ENCODE peak calls at places on chromosomes 4 and X, in eight cellular contexts. One of them, this sample, is unnamed.

GRCh38 chr4:169906104-169906503 is 120.1 kb downstream of the MFAP3L start:
- DNase-seq in CD4-positive, alpha-beta T cell: no peak
- DNase-seq in caudate nucleus: no peak
- DNase-seq in aorta: no peak
- DNase-seq in GM04503: no peak
- DNase-seq in astrocyte of the cerebellum: no peak
- DNase-seq in type B pancreatic cell: no peak
- DNase-seq in germinal center: no peak
- DNase-seq in this sample: no peak

GRCh38 chrX:120791013-120791643 is 84.5 kb downstream of the CT47B1 start:
- DNase-seq in CD4-positive, alpha-beta T cell: no peak
- DNase-seq in caudate nucleus: no peak
- DNase-seq in aorta: peak; percentile 80
- DNase-seq in GM04503: peak; percentile 34
- DNase-seq in astrocyte of the cerebellum: no peak
- DNase-seq in type B pancreatic cell: no peak
- DNase-seq in germinal center: no peak
- DNase-seq in this sample: no peak

GRCh38 chr4:55372259-55372658 is 23.5 kb upstream of the TMEM165 start:
- DNase-seq in CD4-positive, alpha-beta T cell: no peak
- DNase-seq in caudate nucleus: no peak
- DNase-seq in aorta: no peak
- DNase-seq in GM04503: no peak
- DNase-seq in astrocyte of the cerebellum: no peak
- DNase-seq in type B pancreatic cell: no peak
- DNase-seq in germinal center: no peak
- DNase-seq in this sample: no peak

GRCh38 chr4:121688261-121688660 is 8.5 kb downstream of the ANXA5 start:
- DNase-seq in CD4-positive, alpha-beta T cell: no peak
- DNase-seq in caudate nucleus: no peak
- DNase-seq in aorta: no peak
- DNase-seq in GM04503: no peak
- DNase-seq in astrocyte of the cerebellum: no peak
- DNase-seq in type B pancreatic cell: no peak
- DNase-seq in germinal center: no peak
- DNase-seq in this sample: no peak

GRCh38 chr4:46392421-46392820 is 2.5 kb upstream of the GABRA2 start:
- DNase-seq in CD4-positive, alpha-beta T cell: no peak
- DNase-seq in caudate nucleus: no peak
- DNase-seq in aorta: no peak
- DNase-seq in GM04503: no peak
- DNase-seq in astrocyte of the cerebellum: no peak
- DNase-seq in type B pancreatic cell: no peak
- DNase-seq in germinal center: no peak
- DNase-seq in this sample: peak; percentile 75

GRCh38 chr4:41192136-41192535 is 22.2 kb downstream of the APBB2 start:
- DNase-seq in CD4-positive, alpha-beta T cell: no peak
- DNase-seq in caudate nucleus: no peak
- DNase-seq in aorta: no peak
- DNase-seq in GM04503: no peak
- DNase-seq in astrocyte of the cerebellum: no peak
- DNase-seq in type B pancreatic cell: no peak
- DNase-seq in germinal center: no peak
- DNase-seq in this sample: no peak

GRCh38 chrX:141320801-141321200 is 78.5 kb upstream of the SPANXC start:
- DNase-seq in CD4-positive, alpha-beta T cell: no peak
- DNase-seq in caudate nucleus: no peak
- DNase-seq in aorta: no peak
- DNase-seq in GM04503: no peak
- DNase-seq in astrocyte of the cerebellum: no peak
- DNase-seq in type B pancreatic cell: no peak
- DNase-seq in germinal center: no peak
- DNase-seq in this sample: no peak

GRCh38 chrX:47513697-47514085 is 30.7 kb upstream of the ZNF41 start:
- DNase-seq in CD4-positive, alpha-beta T cell: no peak
- DNase-seq in caudate nucleus: no peak
- DNase-seq in aorta: no peak
- DNase-seq in GM04503: no peak
- DNase-seq in astrocyte of the cerebellum: no peak
- DNase-seq in type B pancreatic cell: no peak
- DNase-seq in germinal center: no peak
- DNase-seq in this sample: no peak

GRCh38 chrX:14351889-14352288 is 177.4 kb upstream of the GLRA2 start:
- DNase-seq in CD4-positive, alpha-beta T cell: no peak
- DNase-seq in caudate nucleus: no peak
- DNase-seq in aorta: no peak
- DNase-seq in GM04503: no peak
- DNase-seq in astrocyte of the cerebellum: no peak
- DNase-seq in type B pancreatic cell: no peak
- DNase-seq in germinal center: no peak
- DNase-seq in this sample: no peak

GRCh38 chr4:141275834-141276233 is 55.1 kb downstream of the ZNF330 start:
- DNase-seq in CD4-positive, alpha-beta T cell: no peak
- DNase-seq in caudate nucleus: no peak
- DNase-seq in aorta: no peak
- DNase-seq in GM04503: peak; percentile 96
- DNase-seq in astrocyte of the cerebellum: peak; percentile 62
- DNase-seq in type B pancreatic cell: no peak
- DNase-seq in germinal center: no peak
- DNase-seq in this sample: no peak

GRCh38 chrX:16239211-16239610 is 71.9 kb downstream of the MAGEB17 start:
- DNase-seq in CD4-positive, alpha-beta T cell: no peak
- DNase-seq in caudate nucleus: no peak
- DNase-seq in aorta: no peak
- DNase-seq in GM04503: peak; percentile 22
- DNase-seq in astrocyte of the cerebellum: peak; percentile 91
- DNase-seq in type B pancreatic cell: no peak
- DNase-seq in germinal center: no peak
- DNase-seq in this sample: no peak

GRCh38 chr4:101604976-101605375 is 185.6 kb upstream of the BANK1 start:
- DNase-seq in CD4-positive, alpha-beta T cell: no peak
- DNase-seq in caudate nucleus: no peak
- DNase-seq in aorta: no peak
- DNase-seq in GM04503: no peak
- DNase-seq in astrocyte of the cerebellum: peak; percentile 55
- DNase-seq in type B pancreatic cell: no peak
- DNase-seq in germinal center: no peak
- DNase-seq in this sample: no peak

GRCh38 chrX:11137543-11138139 is 26.5 kb downstream of the HCCS start:
- DNase-seq in CD4-positive, alpha-beta T cell: no peak
- DNase-seq in caudate nucleus: no peak
- DNase-seq in aorta: no peak
- DNase-seq in GM04503: peak; percentile 25
- DNase-seq in astrocyte of the cerebellum: peak; percentile 22
- DNase-seq in type B pancreatic cell: no peak
- DNase-seq in germinal center: no peak
- DNase-seq in this sample: no peak

GRCh38 chr4:128461300-128462103 is 173.9 kb upstream of the PGRMC2 start:
- DNase-seq in CD4-positive, alpha-beta T cell: no peak
- DNase-seq in caudate nucleus: no peak
- DNase-seq in aorta: no peak
- DNase-seq in GM04503: peak; percentile 59
- DNase-seq in astrocyte of the cerebellum: peak; percentile 72
- DNase-seq in type B pancreatic cell: no peak
- DNase-seq in germinal center: no peak
- DNase-seq in this sample: peak; percentile 89

GRCh38 chr4:2537011-2537830 is 774 bp downstream of the FAM193A start:
- DNase-seq in CD4-positive, alpha-beta T cell: peak; percentile 55
- DNase-seq in caudate nucleus: no peak
- DNase-seq in aorta: peak; percentile 84
- DNase-seq in GM04503: no peak
- DNase-seq in astrocyte of the cerebellum: no peak
- DNase-seq in type B pancreatic cell: peak; percentile 74
- DNase-seq in germinal center: peak; percentile 19
- DNase-seq in this sample: peak; percentile 72

GRCh38 chr4:85243857-85244256 is 231.1 kb upstream of the ARHGAP24 start:
- DNase-seq in CD4-positive, alpha-beta T cell: no peak
- DNase-seq in caudate nucleus: no peak
- DNase-seq in aorta: no peak
- DNase-seq in GM04503: no peak
- DNase-seq in astrocyte of the cerebellum: no peak
- DNase-seq in type B pancreatic cell: no peak
- DNase-seq in germinal center: no peak
- DNase-seq in this sample: no peak

GRCh38 chr4:108168213-108168671 is 490 bp downstream of the LEF1 start:
- DNase-seq in CD4-positive, alpha-beta T cell: no peak
- DNase-seq in caudate nucleus: no peak
- DNase-seq in aorta: no peak
- DNase-seq in GM04503: no peak
- DNase-seq in astrocyte of the cerebellum: no peak
- DNase-seq in type B pancreatic cell: no peak
- DNase-seq in germinal center: peak; percentile 38
- DNase-seq in this sample: no peak

GRCh38 chrX:71178908-71179307 is 34.3 kb downstream of the NLGN3 start:
- DNase-seq in CD4-positive, alpha-beta T cell: peak; percentile 34
- DNase-seq in caudate nucleus: peak; percentile 1
- DNase-seq in aorta: no peak
- DNase-seq in GM04503: no peak
- DNase-seq in astrocyte of the cerebellum: peak; percentile 37
- DNase-seq in type B pancreatic cell: no peak
- DNase-seq in germinal center: peak; percentile 23
- DNase-seq in this sample: peak; percentile 63

GRCh38 chr4:137509855-137510282 is 22.4 kb downstream of the PCDH18 start:
- DNase-seq in CD4-positive, alpha-beta T cell: no peak
- DNase-seq in caudate nucleus: no peak
- DNase-seq in aorta: no peak
- DNase-seq in GM04503: no peak
- DNase-seq in astrocyte of the cerebellum: no peak
- DNase-seq in type B pancreatic cell: no peak
- DNase-seq in germinal center: no peak
- DNase-seq in this sample: peak; percentile 52

GRCh38 chr4:68021185-68021584 is 57.9 kb upstream of the TMPRSS11A start:
- DNase-seq in CD4-positive, alpha-beta T cell: no peak
- DNase-seq in caudate nucleus: no peak
- DNase-seq in aorta: no peak
- DNase-seq in GM04503: no peak
- DNase-seq in astrocyte of the cerebellum: peak; percentile 3
- DNase-seq in type B pancreatic cell: no peak
- DNase-seq in germinal center: no peak
- DNase-seq in this sample: no peak

GRCh38 chr4:120025516-120025915 is 41.1 kb downstream of the MAD2L1 start:
- DNase-seq in CD4-positive, alpha-beta T cell: no peak
- DNase-seq in caudate nucleus: no peak
- DNase-seq in aorta: no peak
- DNase-seq in GM04503: no peak
- DNase-seq in astrocyte of the cerebellum: no peak
- DNase-seq in type B pancreatic cell: no peak
- DNase-seq in germinal center: no peak
- DNase-seq in this sample: no peak

GRCh38 chrX:147978931-147979330 is 2.2 kb upstream of the FMR1NB start:
- DNase-seq in CD4-positive, alpha-beta T cell: no peak
- DNase-seq in caudate nucleus: no peak
- DNase-seq in aorta: no peak
- DNase-seq in GM04503: no peak
- DNase-seq in astrocyte of the cerebellum: no peak
- DNase-seq in type B pancreatic cell: no peak
- DNase-seq in germinal center: no peak
- DNase-seq in this sample: no peak

GRCh38 chrX:46791927-46792825 is 33.3 kb upstream of the SLC9A7 start:
- DNase-seq in CD4-positive, alpha-beta T cell: no peak
- DNase-seq in caudate nucleus: no peak
- DNase-seq in aorta: no peak
- DNase-seq in GM04503: peak; percentile 91
- DNase-seq in astrocyte of the cerebellum: peak; percentile 91
- DNase-seq in type B pancreatic cell: no peak
- DNase-seq in germinal center: no peak
- DNase-seq in this sample: peak; percentile 84

GRCh38 chrX:131650637-131651410 is 107.0 kb downstream of the OR13H1 start:
- DNase-seq in CD4-positive, alpha-beta T cell: no peak
- DNase-seq in caudate nucleus: no peak
- DNase-seq in aorta: no peak
- DNase-seq in GM04503: no peak
- DNase-seq in astrocyte of the cerebellum: peak; percentile 1
- DNase-seq in type B pancreatic cell: no peak
- DNase-seq in germinal center: no peak
- DNase-seq in this sample: no peak

GRCh38 chr4:8163436-8164193 is 5.0 kb upstream of the ABLIM2 start:
- DNase-seq in CD4-positive, alpha-beta T cell: no peak
- DNase-seq in caudate nucleus: no peak
- DNase-seq in aorta: no peak
- DNase-seq in GM04503: no peak
- DNase-seq in astrocyte of the cerebellum: no peak
- DNase-seq in type B pancreatic cell: no peak
- DNase-seq in germinal center: no peak
- DNase-seq in this sample: no peak

GRCh38 chr4:14345356-14345775 is 656.9 kb upstream of the CPEB2 start:
- DNase-seq in CD4-positive, alpha-beta T cell: no peak
- DNase-seq in caudate nucleus: no peak
- DNase-seq in aorta: no peak
- DNase-seq in GM04503: peak; percentile 35
- DNase-seq in astrocyte of the cerebellum: peak; percentile 23
- DNase-seq in type B pancreatic cell: no peak
- DNase-seq in germinal center: no peak
- DNase-seq in this sample: no peak